ENCODE peak calls at places on chromosomes 1 and 21, in seven cellular contexts. Z is HCT116, T is HepG2, W is K562, S is H1, H is SK-N-SH, I is GM12878. Q is an unnamed sample.

GRCh38 chr1:33255347-33256311 is 663 bp upstream of the ZNF362 start:
- DNase-seq in I (peak), S (peak), T (peak), W (no peak), H (peak), Z (peak), Q (peak)

GRCh38 chr1:203268901-203269653 is 36.2 kb upstream of the BTG2 start:
- DNase-seq in S (no peak), Z (peak), H (peak), W (peak), I (no peak), T (peak), Q (peak)

GRCh38 chr1:77220687-77221463 is 1.6 kb upstream of the PIGK start:
- DNase-seq in S (no peak), Z (no peak), I (no peak), T (no peak), W (no peak), H (no peak), Q (no peak)

GRCh38 chr1:36384542-36385409 is 948 bp downstream of the STK40 start:
- DNase-seq in Z (peak), H (peak), S (no peak), W (peak), I (no peak), T (peak), Q (no peak)

GRCh38 chr1:3219005-3219724 is 150.2 kb downstream of the PRDM16 start:
- DNase-seq in Z (no peak), I (no peak), S (no peak), W (no peak), H (peak), T (peak), Q (no peak)

GRCh38 chr1:43766086-43766784 is 58.9 kb downstream of the ST3GAL3 start:
- DNase-seq in W (no peak), T (no peak), Z (no peak), H (no peak), S (no peak), I (no peak), Q (peak)

GRCh38 chr1:4105300-4105880 is 205.3 kb upstream of the C1orf174 start:
- DNase-seq in T (no peak), W (no peak), H (no peak), Z (no peak), S (no peak), I (no peak), Q (no peak)

GRCh38 chr21:36696640-36697472 is 2.1 kb upstream of the SIM2 start:
- DNase-seq in Z (no peak), T (no peak), I (no peak), W (no peak), S (no peak), H (peak), Q (no peak)

GRCh38 chr1:59697138-59697811 is 117.5 kb upstream of the HOOK1 start:
- DNase-seq in Z (no peak), H (no peak), W (no peak), S (no peak), I (no peak), T (peak), Q (no peak)

GRCh38 chr21:43299441-43300277 is 127.3 kb downstream of the SIK1 start:
- DNase-seq in T (peak), H (peak), I (no peak), W (no peak), Z (no peak), S (no peak), Q (no peak)

GRCh38 chr21:35614412-35614901 is 445.9 kb downstream of the SETD4 start:
- DNase-seq in I (no peak), H (no peak), T (no peak), Z (peak), S (no peak), W (no peak), Q (no peak)

GRCh38 chr21:42666023-42666747 is 12.8 kb downstream of the PDE9A start:
- DNase-seq in Z (no peak), T (no peak), H (peak), W (peak), S (no peak), I (no peak), Q (no peak)

GRCh38 chr1:152047954-152048640 is 11.3 kb upstream of the S100A11 start:
- DNase-seq in W (peak), T (peak), I (peak), S (peak), Z (peak), H (peak), Q (peak)

GRCh38 chr1:168623003-168623828 is 46.8 kb downstream of the XCL1 start:
- DNase-seq in S (no peak), T (no peak), I (no peak), Z (peak), H (no peak), W (no peak), Q (no peak)

GRCh38 chr1:42815938-42816599 is 853 bp upstream of the ERMAP start:
- DNase-seq in W (no peak), S (no peak), I (no peak), Z (no peak), H (no peak), T (no peak), Q (peak)

GRCh38 chr1:221449194-221449593 is 292.7 kb downstream of the DUSP10 start:
- DNase-seq in H (no peak), S (no peak), I (no peak), W (no peak), T (no peak), Z (no peak), Q (no peak)

GRCh38 chr1:186535388-186536133 is 74.6 kb upstream of the PDC start:
- DNase-seq in T (no peak), H (no peak), Z (no peak), S (no peak), I (no peak), W (no peak), Q (no peak)

GRCh38 chr1:167105150-167105840 is 11.4 kb downstream of the STYXL2 start:
- DNase-seq in I (no peak), T (no peak), W (no peak), S (no peak), Z (no peak), H (no peak), Q (no peak)

GRCh38 chr1:3717041-3717714 is 35.1 kb upstream of the CCDC27 start:
- DNase-seq in I (no peak), T (peak), H (peak), Z (no peak), S (no peak), W (no peak), Q (no peak)

GRCh38 chr1:167634435-167634834 is 4.4 kb downstream of the RCSD1 start:
- DNase-seq in I (no peak), H (no peak), T (no peak), Z (no peak), W (no peak), S (no peak), Q (no peak)

GRCh38 chr1:68725353-68725752 is 228.5 kb upstream of the DEPDC1 start:
- DNase-seq in W (no peak), H (peak), S (no peak), T (no peak), Z (no peak), I (no peak), Q (no peak)

GRCh38 chr1:2506901-2507565 is 19.4 kb downstream of the PANK4 start:
- DNase-seq in W (no peak), Z (no peak), H (no peak), S (no peak), T (no peak), I (no peak), Q (no peak)

GRCh38 chr1:110272045-110272444 is 61.9 kb downstream of the KCNC4 start:
- DNase-seq in H (no peak), T (peak), W (no peak), I (no peak), S (no peak), Z (no peak), Q (no peak)

GRCh38 chr1:201999625-202000238 is 10.7 kb upstream of the ELF3 start:
- DNase-seq in I (no peak), H (peak), Z (no peak), W (peak), T (peak), S (no peak), Q (peak)

GRCh38 chr1:27618341-27619067 is 14.6 kb upstream of the AHDC1 start:
- DNase-seq in Z (no peak), I (no peak), S (no peak), T (no peak), H (no peak), W (no peak), Q (no peak)

GRCh38 chr1:165598676-165599059 is 32.4 kb upstream of the MGST3 start:
- DNase-seq in H (no peak), Z (no peak), T (no peak), W (no peak), S (no peak), I (no peak), Q (no peak)
- H3K9ac ChIP-seq in H (peak), Z (peak), T (peak), W (peak), S (peak), I (peak), Q (peak)

GRCh38 chr1:176691251-176692228 is 228.6 kb downstream of the PAPPA2 start:
- DNase-seq in I (peak), S (peak), Z (peak), H (peak), T (peak), W (peak), Q (peak)

GRCh38 chr1:176692988-176693696 is 230.2 kb downstream of the PAPPA2 start:
- DNase-seq in Z (no peak), S (no peak), H (no peak), W (no peak), T (no peak), I (no peak), Q (no peak)

GRCh38 chr1:176694713-176695112 is 231.7 kb downstream of the PAPPA2 start:
- DNase-seq in I (no peak), S (no peak), W (no peak), T (no peak), H (no peak), Z (no peak), Q (peak)

GRCh38 chr1:176692431-176692830 is 229.5 kb downstream of the PAPPA2 start:
- DNase-seq in H (peak), I (no peak), Z (no peak), S (no peak), W (no peak), T (no peak), Q (no peak)

GRCh38 chr1:176693697-176694329 is 230.8 kb downstream of the PAPPA2 start:
- DNase-seq in S (no peak), W (no peak), I (no peak), H (no peak), Z (no peak), T (no peak), Q (no peak)
- TF ChIP-seq YY1 in S (no peak), W (no peak), I (no peak), H (no peak), Z (no peak), T (no peak), Q (no peak)

GRCh38 chr21:15141236-15141970 is 76.6 kb upstream of the NRIP1 start:
- DNase-seq in H (no peak), Z (no peak), I (no peak), T (no peak), S (no peak), W (no peak), Q (no peak)
- H3K9ac ChIP-seq in H (no peak), Z (no peak), I (no peak), T (peak), S (no peak), W (no peak), Q (no peak)

DNA sequence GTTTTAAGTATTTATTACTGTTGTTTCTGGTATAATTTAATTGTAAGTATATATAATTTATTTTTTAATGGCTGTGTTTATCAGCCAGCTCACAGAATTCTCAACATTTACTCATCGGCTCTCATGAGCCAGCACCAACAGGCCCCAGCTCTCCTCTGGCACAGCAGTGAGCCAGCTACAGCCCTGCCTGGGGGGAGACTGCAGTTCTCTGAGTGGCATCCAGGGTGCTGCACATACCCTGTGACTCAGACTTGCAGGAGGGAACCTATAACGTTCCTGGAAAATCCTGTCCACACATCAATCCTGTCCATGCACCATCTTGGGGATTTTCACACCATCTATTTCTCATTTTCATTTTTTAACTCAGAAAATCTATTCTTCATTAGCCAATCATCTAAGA is 36.5 kb downstream of the FHAD1 start:
- DNase-seq in W (no peak), S (no peak), I (no peak), T (no peak), H (peak), Z (no peak), Q (no peak)
- TF ChIP-seq YY1 in W (no peak), S (no peak), I (no peak), T (no peak), H (no peak), Z (no peak), Q (no peak)

GRCh38 chr1:93178418-93178817 is 1.8 kb downstream of the TMED5 start:
- DNase-seq in H (peak), Z (no peak), T (peak), W (peak), I (no peak), S (no peak), Q (no peak)
- H3K9ac ChIP-seq in H (peak), Z (peak), T (peak), W (peak), I (peak), S (no peak), Q (peak)

DNA sequence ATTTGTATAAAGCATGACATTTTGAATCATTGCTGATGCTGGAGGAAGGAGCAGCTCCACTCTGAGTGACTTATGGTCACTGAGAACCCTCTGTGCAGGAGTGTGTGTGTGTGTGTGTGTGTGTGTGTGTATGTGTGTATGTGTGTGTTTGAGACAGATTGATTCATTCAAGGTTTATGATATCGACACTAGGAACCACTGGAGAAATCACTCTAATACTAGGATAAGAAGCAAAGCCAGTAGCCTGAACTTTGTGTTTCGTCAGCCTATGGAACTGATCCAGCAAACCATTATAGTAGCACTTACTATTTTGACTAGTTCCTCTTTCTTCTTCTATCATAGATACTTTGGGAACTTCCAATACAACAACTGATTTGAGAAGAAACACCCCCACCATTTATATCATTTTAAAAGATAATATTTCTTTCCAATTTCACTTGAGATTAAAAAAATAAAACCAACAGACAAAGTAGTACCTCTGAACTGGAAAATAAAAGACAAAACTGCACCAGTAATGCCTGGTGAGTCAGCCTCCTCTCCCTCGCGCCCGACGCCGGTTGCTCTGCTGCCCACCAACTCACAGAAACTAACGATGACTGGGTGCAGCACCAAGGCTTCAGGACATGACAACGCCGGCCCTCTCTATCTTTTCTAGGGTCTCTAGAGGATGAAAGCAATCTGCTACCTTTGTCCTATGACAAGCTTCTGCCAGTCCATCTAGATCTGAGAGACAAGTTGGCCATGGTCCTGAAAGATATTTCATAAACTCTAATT is 20.9 kb downstream of the SLAMF1 start:
- DNase-seq in S (no peak), T (no peak), H (no peak), I (no peak), W (no peak), Z (no peak), Q (no peak)
- TF ChIP-seq YY1 in S (no peak), T (no peak), H (no peak), I (peak), W (no peak), Z (no peak), Q (no peak)

GRCh38 chr1:52056937-52057231 is 789 bp downstream of the BTF3L4 start:
- DNase-seq in S (no peak), W (no peak), I (no peak), Z (no peak), H (no peak), T (no peak), Q (no peak)

GRCh38 chr1:52054496-52055065 is 410 bp downstream of the TXNDC12 start:
- DNase-seq in Z (no peak), I (no peak), S (no peak), T (no peak), H (no peak), W (no peak), Q (no peak)

GRCh38 chr1:52055066-52055853 is at the start of gene TXNDC12:
- DNase-seq in S (peak), W (peak), T (peak), Z (peak), H (peak), I (peak), Q (peak)

GRCh38 chr1:52056110-52056936 is at the start of gene BTF3L4:
- DNase-seq in S (peak), W (peak), I (peak), Z (peak), T (peak), H (peak), Q (peak)

GRCh38 chr1:52055854-52056109 is 313 bp upstream of the BTF3L4 start:
- DNase-seq in Z (no peak), H (no peak), I (no peak), W (no peak), T (no peak), S (no peak), Q (no peak)
- H3K9ac ChIP-seq in Z (peak), H (peak), I (peak), W (peak), T (peak), S (peak), Q (peak)

GRCh38 chr1:31041529-31041928 is 24.0 kb downstream of the PUM1 start:
- DNase-seq in Z (no peak), I (no peak), S (no peak), W (no peak), H (no peak), T (peak), Q (no peak)

GRCh38 chr1:31042656-31043055 is 22.9 kb downstream of the PUM1 start:
- DNase-seq in S (no peak), H (no peak), Z (no peak), I (no peak), T (no peak), W (no peak), Q (no peak)

GRCh38 chr1:31038360-31038759 is 27.2 kb downstream of the PUM1 start:
- DNase-seq in Z (no peak), T (no peak), I (no peak), S (no peak), W (no peak), H (no peak), Q (no peak)

GRCh38 chr1:31036749-31037500 is 28.6 kb downstream of the PUM1 start:
- DNase-seq in T (no peak), W (no peak), H (no peak), I (peak), Z (no peak), S (no peak), Q (no peak)

GRCh38 chr1:31040038-31040437 is 25.5 kb downstream of the PUM1 start:
- DNase-seq in Z (no peak), T (peak), W (no peak), I (no peak), S (no peak), H (no peak), Q (no peak)
- TF ChIP-seq YY1 in Z (no peak), T (no peak), W (no peak), I (no peak), S (no peak), H (no peak), Q (no peak)

DNA sequence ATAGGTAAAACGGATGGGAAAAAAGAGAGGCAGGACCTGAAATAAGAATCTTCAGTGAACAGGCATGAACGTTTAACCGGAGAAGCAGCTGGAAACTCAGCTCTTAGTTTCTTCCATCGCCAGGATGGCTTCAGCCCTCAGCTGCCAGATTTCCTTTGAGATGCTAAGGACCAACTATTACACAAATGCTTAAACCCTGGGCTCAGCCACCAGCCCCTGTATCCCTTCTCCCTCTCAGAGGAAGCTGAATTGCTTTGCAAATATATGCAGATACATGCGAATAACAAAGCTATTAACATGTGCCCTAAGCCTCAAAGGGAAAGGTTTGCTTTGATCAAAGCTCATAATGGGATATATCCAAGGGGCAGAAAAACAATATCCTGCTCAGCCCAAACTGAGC is 515.1 kb downstream of the OMA1 start:
- DNase-seq in Z (no peak), H (no peak), S (peak), T (no peak), W (no peak), I (no peak), Q (peak)
- H3K9ac ChIP-seq in Z (no peak), H (no peak), S (no peak), T (no peak), W (no peak), I (no peak), Q (peak)